ENCODE peak calls at places on chromosomes 2 and 18, in five cellular contexts. S, H, E, X and Q are unnamed samples.

GRCh38 chr2:70984576-70985282 is 6.3 kb downstream of the ANKRD53 start:
- DNase-seq in E (peak), X (no peak), S (peak), H (no peak), Q (no peak)

GRCh38 chr2:30238143-30238800 is 6.9 kb downstream of the LBH start:
- DNase-seq in X (no peak), H (no peak), S (no peak), E (no peak), Q (no peak)

GRCh38 chr2:166651080-166651675 is 157.1 kb upstream of the SCN7A start:
- DNase-seq in X (peak), S (no peak), E (peak), H (no peak), Q (no peak)

GRCh38 chr18:23883277-23883790 is 131.2 kb upstream of the TTC39C start:
- DNase-seq in S (no peak), H (no peak), E (peak), X (peak), Q (no peak)

GRCh38 chr18:3189884-3190283 is 29.9 kb downstream of the MYOM1 start:
- DNase-seq in H (no peak), X (no peak), E (no peak), S (no peak), Q (no peak)

GRCh38 chr2:177143444-177143843 is 69.2 kb upstream of the HNRNPA3 start:
- DNase-seq in H (peak), E (peak), S (no peak), X (peak), Q (peak)

GRCh38 chr2:74906395-74906794 is 52.0 kb upstream of the POLE4 start:
- DNase-seq in E (no peak), S (no peak), H (no peak), X (no peak), Q (no peak)

GRCh38 chr2:45268631-45269030 is 259.4 kb upstream of the SIX2 start:
- DNase-seq in X (no peak), H (no peak), E (no peak), S (no peak), Q (no peak)